ENCODE peak calls at places on chromosome 20, in five cellular contexts. P, E, Z, B and C are unnamed samples.

GRCh38 chr20:23164176-23164601 is 78.1 kb upstream of the CD93 start:
- DNase-seq in Z (no peak), P (peak; percentile 71), E (no peak), B (peak; percentile 51), C (no peak)

GRCh38 chr20:47306755-47307370 is 49.6 kb downstream of the ZMYND8 start:
- DNase-seq in B (no peak), P (no peak), Z (no peak), E (no peak), C (no peak)

GRCh38 chr20:18138639-18139583 is 1.2 kb downstream of the KAT14 start:
- DNase-seq in E (no peak), P (no peak), B (no peak), Z (no peak), C (no peak)

GRCh38 chr20:43530321-43531090 is 23.0 kb downstream of the L3MBTL1 start:
- DNase-seq in B (no peak), E (no peak), P (no peak), Z (no peak), C (no peak)

GRCh38 chr20:11271319-11271718 is 597.5 kb upstream of the JAG1 start:
- DNase-seq in Z (no peak), B (no peak), P (no peak), E (no peak), C (no peak)

GRCh38 chr20:58071991-58072390 is 156.5 kb downstream of the ANKRD60 start:
- DNase-seq in E (no peak), P (no peak), Z (no peak), B (no peak), C (no peak)

GRCh38 chr20:43102394-43102793 is 87.3 kb downstream of the PTPRT start:
- DNase-seq in P (no peak), B (no peak), Z (no peak), E (no peak), C (no peak)

GRCh38 chr20:5825136-5825719 is 75.0 kb downstream of the SHLD1 start:
- DNase-seq in Z (no peak), B (no peak), E (no peak), P (no peak), C (no peak)

GRCh38 chr20:9467995-9468394 is 46.4 kb upstream of the LAMP5 start:
- DNase-seq in B (no peak), E (no peak), P (no peak), Z (no peak), C (no peak)
- TF ChIP-seq CTCF in B (peak; percentile 39), E (peak; percentile 30), P (peak; percentile 31), Z (peak; percentile 22), C (peak; percentile 56)

DNA sequence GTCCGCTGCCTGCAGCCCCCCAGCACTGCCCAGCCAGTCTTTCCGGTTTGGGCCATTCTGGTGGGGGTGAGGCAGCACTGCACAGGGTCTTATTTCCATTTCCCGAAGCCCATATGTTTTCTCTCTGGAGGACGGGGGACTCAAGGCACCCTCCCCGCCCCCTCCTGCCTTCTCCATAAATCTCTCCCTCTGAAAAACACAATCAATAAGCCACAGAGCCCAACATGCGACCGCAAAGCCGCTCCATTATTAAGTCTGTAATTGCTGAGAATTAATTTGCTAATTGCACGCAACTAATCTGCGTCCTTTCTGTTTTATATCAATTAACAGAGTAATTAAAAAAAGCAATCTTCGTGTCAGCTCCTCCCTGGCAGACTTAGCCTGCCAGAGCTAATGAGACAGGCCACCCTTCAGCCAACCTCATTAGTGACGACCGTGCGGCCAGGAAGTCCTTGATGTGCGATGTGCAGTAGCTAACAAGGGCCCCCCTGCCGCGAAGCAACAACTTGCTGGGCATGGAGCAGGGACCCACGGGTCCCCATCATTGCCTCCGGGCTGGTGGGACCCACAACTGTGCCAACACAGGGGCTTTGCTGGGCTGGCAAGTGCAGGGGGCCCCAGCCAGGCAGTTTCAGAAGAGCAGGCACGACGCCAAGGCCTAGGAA is 97.0 kb downstream of the YTHDF1 start:
- DNase-seq in P (no peak), Z (no peak), E (no peak), B (peak; percentile 33), C (no peak)
- H3K4me3 ChIP-seq in P (no peak overlapping the region), Z (no peak overlapping the region), E (no peak overlapping the region), B (no peak overlapping the region), C (no peak overlapping the region)

GRCh38 chr20:49676581-49677291 is 36.9 kb downstream of the B4GALT5 start:
- DNase-seq in P (peak; percentile 71), E (peak; percentile 42), B (no peak), Z (peak; percentile 71), C (peak; percentile 66)

GRCh38 chr20:49672109-49672681 is 41.5 kb downstream of the B4GALT5 start:
- DNase-seq in B (no peak), P (no peak), E (no peak), Z (no peak), C (no peak)

GRCh38 chr20:49671429-49671828 is 42.2 kb downstream of the B4GALT5 start:
- DNase-seq in B (no peak), E (no peak), Z (no peak), P (no peak), C (no peak)

GRCh38 chr20:49675368-49676151 is 38.1 kb downstream of the B4GALT5 start:
- DNase-seq in E (no peak), P (peak; percentile 75), Z (no peak), B (no peak), C (peak; percentile 38)

DNA sequence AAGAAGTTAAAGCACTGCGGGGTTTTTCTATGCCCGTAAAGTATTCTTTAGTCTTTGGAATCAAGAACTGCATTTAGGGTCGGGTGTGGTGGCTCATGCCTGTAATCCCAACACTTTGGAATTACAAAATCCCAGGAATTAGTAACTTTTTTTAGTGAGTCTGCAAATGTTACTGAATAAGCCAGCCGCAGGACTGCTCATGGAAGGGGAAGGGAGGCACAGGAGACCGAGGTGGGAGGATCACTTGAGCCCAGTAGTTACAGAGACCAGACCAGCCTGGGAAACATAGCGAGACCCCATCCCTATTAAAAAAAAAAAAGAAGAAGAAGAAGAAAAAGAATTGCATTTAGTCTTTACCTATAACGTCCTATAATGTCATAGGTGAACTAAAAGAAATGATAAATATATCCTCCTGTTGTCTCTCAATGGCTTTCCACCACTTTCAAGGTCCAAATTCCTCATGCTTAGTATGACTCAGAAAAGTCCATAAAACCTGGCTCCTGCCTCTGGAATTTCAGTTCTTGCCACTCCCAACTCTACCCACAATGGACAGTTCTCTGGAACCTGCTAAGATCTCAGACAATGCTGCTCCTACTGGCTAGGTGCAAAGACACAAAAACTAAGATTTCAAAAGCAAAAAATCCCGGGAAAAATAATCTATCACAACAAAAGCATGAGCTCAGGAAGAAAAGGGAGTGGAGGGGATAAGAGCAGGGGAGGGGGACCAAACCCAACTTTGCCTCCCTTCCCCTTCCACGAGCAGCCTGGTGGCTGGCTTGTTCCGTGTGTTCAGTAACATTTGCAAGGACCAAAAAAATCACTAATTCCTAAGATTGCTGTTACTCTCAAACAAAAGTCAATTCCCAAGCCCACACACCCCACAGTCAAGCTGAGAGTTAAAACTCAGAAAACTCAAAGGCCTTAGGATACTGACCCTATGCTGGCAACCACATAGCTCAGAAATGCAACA is 39.0 kb downstream of the B4GALT5 start:
- DNase-seq in E (peak; percentile 67), B (no peak), P (peak; percentile 32), Z (peak; percentile 30), C (peak; percentile 58)
- TF ChIP-seq CTCF in E (no peak), B (peak; percentile 6), P (peak; percentile 6), Z (no peak), C (no peak)

GRCh38 chr20:63331741-63332400 is 29.3 kb downstream of the CHRNA4 start:
- DNase-seq in E (no peak), P (no peak), B (peak; percentile 16), Z (no peak), C (no peak)
- H3K4me3 ChIP-seq in E (no peak overlapping the region), P (no peak overlapping the region), B (no peak overlapping the region), Z (no peak overlapping the region), C (no peak overlapping the region)

GRCh38 chr20:1826046-1826445 is 69.2 kb upstream of the SIRPA start:
- DNase-seq in B (no peak), P (no peak), E (no peak), Z (no peak), C (no peak)
- TF ChIP-seq CTCF in B (no peak), P (no peak), E (no peak), Z (no peak), C (no peak)

DNA sequence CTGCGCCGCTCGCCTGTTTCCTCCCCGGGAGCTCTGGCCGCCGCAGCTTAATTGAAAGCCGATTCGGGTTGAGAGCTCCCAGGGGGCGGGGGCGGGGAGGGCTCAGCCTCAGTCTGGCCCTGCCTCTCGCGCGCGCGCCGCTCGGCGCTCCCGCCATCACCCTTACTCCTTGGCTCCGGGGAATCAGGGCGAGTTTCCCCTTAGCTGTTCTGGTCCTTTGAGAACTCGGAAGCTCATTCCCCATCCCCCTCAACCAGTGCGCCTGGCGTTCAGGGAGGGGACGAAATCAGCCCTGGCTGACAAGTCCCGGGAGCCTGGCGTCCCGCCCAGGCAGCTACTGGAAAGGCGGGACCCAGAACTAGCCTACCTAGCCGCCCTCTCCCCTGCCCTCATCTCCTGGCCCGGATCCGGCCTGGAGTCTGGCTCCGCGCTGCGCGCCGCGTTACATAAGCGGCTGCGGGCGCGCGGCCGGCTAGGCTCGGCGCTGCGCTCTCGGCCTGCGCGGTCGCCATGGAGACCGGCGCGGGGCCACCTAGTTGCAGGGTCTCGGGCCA is 2.8 kb downstream of the SLC12A5 start:
- DNase-seq in P (no peak), B (no peak), E (no peak), Z (no peak), C (no peak)
- H3K4me3 ChIP-seq in P (no peak overlapping the region), B (no peak overlapping the region), E (no peak overlapping the region), Z (no peak overlapping the region), C (no peak overlapping the region)

GRCh38 chr20:35328095-35328685 is 36.0 kb upstream of the FAM83C start:
- DNase-seq in Z (no peak), B (no peak), E (no peak), P (no peak), C (no peak)

GRCh38 chr20:35326732-35327073 is 34.5 kb upstream of the FAM83C start:
- DNase-seq in E (no peak), Z (no peak), P (no peak), B (no peak), C (no peak)

GRCh38 chr20:35327074-35327976 is 35.1 kb upstream of the FAM83C start:
- DNase-seq in E (no peak), B (no peak), P (peak; percentile 81), Z (peak; percentile 46), C (no peak)

GRCh38 chr20:35328689-35329088 is 36.5 kb upstream of the FAM83C start:
- DNase-seq in P (no peak), E (no peak), Z (no peak), B (no peak), C (no peak)

DNA sequence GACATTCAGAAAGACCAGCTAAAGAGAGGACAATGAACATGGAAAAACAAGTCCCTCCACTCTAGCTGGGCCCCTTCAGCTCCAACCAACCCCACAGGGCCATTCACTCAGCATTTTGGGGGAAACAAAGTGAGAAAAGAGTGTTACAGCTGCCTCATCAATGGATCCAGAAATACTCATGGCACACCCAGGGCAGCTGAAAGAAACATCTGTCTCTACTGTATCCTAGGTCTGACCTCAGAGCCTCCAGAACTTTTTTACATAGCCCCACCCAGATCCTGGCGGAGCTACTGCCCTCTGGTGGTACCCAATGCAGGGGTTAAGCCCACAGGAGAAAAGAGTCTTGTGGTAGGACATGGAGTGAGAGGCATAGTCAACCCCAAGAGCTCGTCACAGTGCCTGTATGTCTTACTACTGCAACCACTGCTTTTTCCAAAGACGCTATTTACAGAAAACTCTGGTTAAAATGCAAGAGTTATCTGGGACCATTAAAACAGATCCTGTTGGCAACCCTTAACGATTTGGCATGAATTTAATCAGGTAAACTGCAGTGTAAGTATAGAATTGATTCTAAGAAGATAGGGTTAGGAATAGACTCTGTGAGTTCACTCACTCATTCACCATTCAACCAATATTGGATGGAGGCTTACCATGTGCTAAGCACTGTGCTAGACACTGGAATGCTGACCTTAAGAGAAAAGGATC is 37.4 kb upstream of the FAM83C start:
- DNase-seq in Z (peak; percentile 28), E (peak; percentile 44), B (no peak), P (peak; percentile 58), C (no peak)
- TF ChIP-seq CTCF in Z (peak; percentile 33), E (peak; percentile 53), B (peak; percentile 51), P (peak; percentile 38), C (peak; percentile 67)

GRCh38 chr20:38697306-38697705 is 27.0 kb upstream of the SLC32A1 start:
- DNase-seq in B (no peak), E (no peak), Z (no peak), P (no peak), C (no peak)
- H3K4me3 ChIP-seq in B (no peak overlapping the region), E (no peak overlapping the region), Z (no peak overlapping the region), P (no peak overlapping the region), C (no peak overlapping the region)